ENCODE peak calls at places on chromosomes 13 and 19, in four cellular contexts. N is AG04450, R is heart right ventricle, Y is AG09309. M is an unnamed sample.

GRCh38 chr13:21079761-21080730 is 18.7 kb upstream of the LATS2 start:
- DNase-seq in N (peak; percentile 43), R (no peak), Y (peak; percentile 84), M (peak; percentile 89)

GRCh38 chr19:55544776-55545439 is 435 bp downstream of the SBK3 start:
- DNase-seq in N (no peak), R (no peak), Y (no peak), M (no peak)

GRCh38 chr19:3276341-3276799 is 51.9 kb downstream of the CELF5 start:
- DNase-seq in N (no peak), R (no peak), Y (no peak), M (no peak)

GRCh38 chr13:40109324-40109958 is 454.0 kb downstream of the COG6 start:
- DNase-seq in N (peak; percentile 70), R (no peak), Y (peak; percentile 95), M (peak; percentile 89)

GRCh38 chr13:79647518-79647917 is 166.6 kb downstream of the NDFIP2 start:
- DNase-seq in N (no peak), R (no peak), Y (no peak), M (no peak)

GRCh38 chr19:49157445-49158224 is at the start of gene TRPM4:
- DNase-seq in N (no peak), R (peak; percentile 96), Y (no peak), M (peak; percentile 60)

GRCh38 chr13:59300347-59301165 is 863.2 kb downstream of the DIAPH3 start:
- DNase-seq in N (no peak), R (no peak), Y (no peak), M (no peak)

GRCh38 chr19:38114651-38115050 is 109.4 kb downstream of the DPF1 start:
- DNase-seq in N (no peak), R (no peak), Y (no peak), M (no peak)

GRCh38 chr19:46975011-46975917 is 44.4 kb upstream of the NPAS1 start:
- DNase-seq in N (no peak), R (no peak), Y (no peak), M (no peak)

GRCh38 chr13:79913141-79913827 is 427.6 kb downstream of the SPRY2 start:
- DNase-seq in N (no peak), R (no peak), Y (no peak), M (peak; percentile 46)

GRCh38 chr19:12867120-12868099 is 13.8 kb downstream of the DNASE2 start:
- DNase-seq in N (no peak), R (peak; percentile 55), Y (no peak), M (peak; percentile 42)

GRCh38 chr13:24892844-24893243 is 128.9 kb downstream of the RNF17 start:
- DNase-seq in N (no peak), R (no peak), Y (no peak), M (no peak)

GRCh38 chr19:30799854-30800755 is 427.9 kb downstream of the ZNF536 start:
- DNase-seq in N (no peak), R (peak; percentile 58), Y (no peak), M (no peak)

GRCh38 chr19:42553292-42554045 is 25.2 kb upstream of the CEACAM1 start:
- DNase-seq in N (peak; percentile 27), R (peak; percentile 33), Y (peak; percentile 67), M (peak; percentile 56)

GRCh38 chr19:49889687-49890348 is 6.9 kb downstream of the IL4I1 start:
- DNase-seq in N (no peak), R (peak; percentile 80), Y (no peak), M (peak; percentile 90)

GRCh38 chr13:27455331-27455855 is 5.0 kb upstream of the MTIF3 start:
- DNase-seq in N (no peak), R (no peak), Y (no peak), M (peak; percentile 16)

GRCh38 chr13:76019421-76020044 is 383.4 kb downstream of the LMO7 start:
- DNase-seq in N (no peak), R (peak; percentile 12), Y (no peak), M (no peak)

GRCh38 chr19:21566073-21566472 is 60.7 kb downstream of the ZNF429 start:
- DNase-seq in N (no peak), R (no peak), Y (no peak), M (no peak)

GRCh38 chr19:18921593-18921992 is 2.1 kb downstream of the DDX49 start:
- DNase-seq in N (no peak), R (no peak), Y (no peak), M (no peak)

GRCh38 chr13:107650081-107650701 is 565.1 kb downstream of the LIG4 start:
- DNase-seq in N (no peak), R (peak; percentile 43), Y (no peak), M (no peak)

GRCh38 chr13:35388456-35388855 is 88.0 kb downstream of the MAB21L1 start:
- DNase-seq in N (no peak), R (no peak), Y (no peak), M (peak; percentile 11)

GRCh38 chr13:84684804-84685203 is 802.5 kb upstream of the SLITRK1 start:
- DNase-seq in N (no peak), R (no peak), Y (no peak), M (no peak)

GRCh38 chr13:91805605-91806004 is 407.2 kb downstream of the GPC5 start:
- DNase-seq in N (no peak), R (no peak), Y (no peak), M (no peak)

GRCh38 chr13:30870049-30870884 is 35.8 kb upstream of the MEDAG start:
- DNase-seq in N (peak; percentile 99), R (peak; percentile 77), Y (peak; percentile 90), M (peak; percentile 98)

GRCh38 chr13:79382545-79383275 is 23.3 kb downstream of the RBM26 start:
- DNase-seq in N (no peak), R (no peak), Y (no peak), M (no peak)

GRCh38 chr19:55652311-55653078 is 2.3 kb upstream of the U2AF2 start:
- DNase-seq in N (no peak), R (peak; percentile 45), Y (no peak), M (no peak)

GRCh38 chr13:91576590-91576989 is 178.2 kb downstream of the GPC5 start:
- DNase-seq in N (no peak), R (no peak), Y (no peak), M (no peak)

GRCh38 chr13:51225034-51225433 is 2.8 kb downstream of the FAM124A start:
- DNase-seq in N (no peak), R (no peak), Y (no peak), M (peak; percentile 22)

GRCh38 chr13:99700468-99700867 is 199.2 kb downstream of the TM9SF2 start:
- DNase-seq in N (no peak), R (no peak), Y (no peak), M (no peak)

DNA sequence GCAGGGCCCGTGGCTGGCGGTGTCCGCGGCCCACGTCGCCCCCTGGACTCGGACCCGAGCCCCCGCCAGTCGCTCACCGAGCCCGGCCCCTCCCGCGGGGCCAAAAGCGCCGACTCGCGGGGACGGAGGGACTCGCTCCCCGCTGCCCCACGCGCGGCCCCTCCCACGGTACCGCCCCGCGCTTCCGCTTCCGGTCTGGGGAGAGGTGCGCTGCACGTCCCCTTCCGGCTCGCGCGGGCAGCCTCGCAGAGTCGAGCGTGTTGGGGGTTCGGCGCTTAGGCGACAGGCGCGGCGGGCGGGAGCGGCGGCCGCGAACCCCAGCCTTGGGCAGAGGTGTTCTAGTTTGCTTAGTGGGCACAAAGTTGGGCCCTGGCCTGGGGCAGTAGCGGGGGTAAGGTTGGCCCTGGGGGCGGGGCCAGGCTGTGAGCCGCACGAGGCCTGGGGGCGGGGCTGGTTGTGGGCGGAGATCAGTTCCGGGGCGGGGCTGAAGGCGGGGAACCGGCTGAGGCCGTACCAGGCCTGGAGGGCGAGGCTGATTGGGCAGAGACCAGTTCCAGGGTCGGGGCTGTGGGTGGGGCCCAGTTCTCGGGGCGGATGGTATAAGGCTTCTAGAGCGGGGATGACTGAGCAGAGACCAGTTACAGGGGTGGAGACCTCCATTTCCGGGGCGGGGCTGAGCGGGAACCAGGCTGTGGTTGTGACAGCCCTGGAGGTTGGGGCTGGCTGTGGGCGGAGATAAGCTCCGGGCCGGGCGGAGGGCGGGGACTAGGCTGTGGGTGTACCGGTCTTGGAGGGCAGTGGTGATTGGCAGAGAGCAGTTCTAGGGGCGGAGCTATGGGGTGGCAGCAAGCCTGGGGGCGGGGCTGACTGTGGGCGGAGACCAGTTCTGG is at the start of the genes MBD3L1 and ZNF558:
- DNase-seq in N (peak; percentile 94), R (peak; percentile 99), Y (peak; percentile 92), M (peak; percentile 99)
- TF ChIP-seq CTCF in N (peak; percentile 17), R (peak; percentile 62), Y (no peak), M (no peak)

GRCh38 chr13:110125157-110125556 is 181.8 kb downstream of the COL4A1 start:
- DNase-seq in N (no peak), R (no peak), Y (no peak), M (no peak)
- H3K4me3 ChIP-seq in N (no peak overlapping the region), R (no peak overlapping the region), Y (no peak overlapping the region), M (no peak overlapping the region)

GRCh38 chr13:61286148-61286745 is 129.4 kb downstream of the PCDH20 start:
- DNase-seq in N (no peak), R (no peak), Y (no peak), M (no peak)
- TF ChIP-seq CTCF in N (no peak), R (no peak), Y (no peak), M (no peak)

DNA sequence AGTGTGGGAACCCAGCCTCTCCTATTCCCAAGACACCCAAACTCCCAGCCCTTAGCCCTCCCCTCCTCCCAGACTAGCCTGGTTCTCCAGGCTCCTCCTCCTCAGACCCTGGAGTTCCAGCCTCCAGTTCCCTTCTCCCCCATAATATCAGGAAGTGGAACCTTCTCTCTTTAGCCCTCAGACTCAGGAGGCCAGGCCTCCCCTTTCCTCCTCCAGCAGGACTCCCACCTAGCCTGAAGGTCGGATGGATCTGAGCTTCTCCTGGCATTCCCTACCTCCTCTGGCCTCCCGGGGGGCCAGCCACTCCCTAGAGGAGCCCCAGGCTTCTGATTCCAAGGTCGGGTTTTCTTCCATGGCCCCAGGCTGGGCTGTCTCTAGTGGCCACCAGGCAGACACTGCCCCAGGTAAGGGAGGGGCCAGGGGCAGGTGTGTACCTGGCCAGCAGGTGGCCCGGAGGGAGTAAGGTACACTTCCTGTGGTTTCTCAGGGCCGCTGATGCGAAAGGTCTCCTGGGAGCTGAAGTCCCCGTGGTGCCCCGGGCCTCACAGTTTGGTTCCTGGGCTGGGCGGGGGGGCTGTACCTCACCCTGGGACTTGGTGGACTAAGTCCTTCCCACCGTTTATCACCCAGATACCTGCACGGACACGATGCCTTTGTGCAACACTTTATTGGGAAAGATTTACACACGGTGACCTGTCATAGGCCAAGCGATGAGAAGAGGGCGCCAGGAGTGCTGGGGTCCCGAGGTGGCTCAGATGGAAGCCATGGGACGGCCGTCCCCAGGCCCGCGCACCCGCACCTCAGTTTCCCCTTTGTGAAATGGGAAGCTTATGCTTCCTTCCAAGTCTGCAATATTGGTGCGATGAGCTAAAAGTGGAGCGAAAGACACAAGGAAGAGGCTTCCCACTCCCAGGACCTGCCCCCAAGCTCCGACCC is at the start of gene TMC4:
- DNase-seq in N (no peak), R (no peak), Y (no peak), M (no peak)
- H3K4me3 ChIP-seq in N (no peak within 1 kb of the TSS), R (peak within 1 kb of the TSS; percentile 40), Y (no peak within 1 kb of the TSS), M (no peak within 1 kb of the TSS)

DNA sequence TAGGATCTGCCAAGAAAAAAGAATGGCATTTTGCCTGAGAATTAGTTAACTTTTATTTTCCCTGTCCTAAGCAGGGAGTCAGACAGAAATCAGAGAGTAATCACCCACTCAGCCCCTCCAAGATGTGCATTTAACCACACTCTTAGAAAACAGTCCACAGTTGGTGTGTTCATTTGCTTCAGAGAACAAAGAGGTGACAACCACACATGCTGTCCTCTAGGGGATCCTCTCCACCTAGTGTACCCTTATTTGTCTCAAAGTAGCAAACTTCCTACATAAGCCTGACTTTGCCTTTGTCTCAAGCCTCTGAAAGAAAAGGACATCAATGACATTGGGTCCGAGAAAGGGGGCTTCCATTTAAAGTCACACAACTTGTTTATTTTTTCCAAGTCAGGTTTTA is 107.0 kb upstream of the RFC3 start:
- DNase-seq in N (no peak), R (no peak), Y (no peak), M (no peak)
- TF ChIP-seq CTCF in N (no peak), R (no peak), Y (no peak), M (no peak)

M was measured in foreskin fibroblast.